ENCODE peak calls at places on chromosomes 7 and 10, in six cellular contexts. One of them, this sample, is unnamed.

GRCh38 chr7:16548428-16548827 is 21.8 kb downstream of the LRRC72 start:
- DNase-seq in CD4-positive, CD25-positive, alpha-beta regulatory T cell: no peak
- DNase-seq in activated CD4-positive, alpha-beta T cell treated with anti-CD3 and anti-CD28 coated beads, Interleukin-2, amount 10 ng/mL, durations not matched to agents 24 days and 14 days: no peak
- DNase-seq in RWPE1: no peak
- DNase-seq in LHCN-M2: no peak
- DNase-seq in A549: no peak
- DNase-seq in this sample: no peak

GRCh38 chr10:48470115-48470892 is 134.6 kb downstream of the ARHGAP22 start:
- DNase-seq in CD4-positive, CD25-positive, alpha-beta regulatory T cell: no peak
- DNase-seq in activated CD4-positive, alpha-beta T cell treated with anti-CD3 and anti-CD28 coated beads, Interleukin-2, amount 10 ng/mL, durations not matched to agents 24 days and 14 days: no peak
- DNase-seq in RWPE1: no peak
- DNase-seq in LHCN-M2: no peak
- DNase-seq in A549: no peak
- DNase-seq in this sample: no peak

GRCh38 chr10:131921191-131921590 is 20.4 kb downstream of the PPP2R2D start:
- DNase-seq in CD4-positive, CD25-positive, alpha-beta regulatory T cell: no peak
- DNase-seq in activated CD4-positive, alpha-beta T cell treated with anti-CD3 and anti-CD28 coated beads, Interleukin-2, amount 10 ng/mL, durations not matched to agents 24 days and 14 days: no peak
- DNase-seq in RWPE1: no peak
- DNase-seq in LHCN-M2: no peak
- DNase-seq in A549: no peak
- DNase-seq in this sample: no peak

GRCh38 chr7:98539865-98540264 is 77.2 kb upstream of the NPTX2 start:
- DNase-seq in CD4-positive, CD25-positive, alpha-beta regulatory T cell: no peak
- DNase-seq in activated CD4-positive, alpha-beta T cell treated with anti-CD3 and anti-CD28 coated beads, Interleukin-2, amount 10 ng/mL, durations not matched to agents 24 days and 14 days: no peak
- DNase-seq in RWPE1: no peak
- DNase-seq in LHCN-M2: no peak
- DNase-seq in A549: no peak
- DNase-seq in this sample: no peak

GRCh38 chr10:70111496-70111895 is 21.1 kb downstream of the AIFM2 start:
- DNase-seq in CD4-positive, CD25-positive, alpha-beta regulatory T cell: no peak
- DNase-seq in activated CD4-positive, alpha-beta T cell treated with anti-CD3 and anti-CD28 coated beads, Interleukin-2, amount 10 ng/mL, durations not matched to agents 24 days and 14 days: no peak
- DNase-seq in RWPE1: no peak
- DNase-seq in LHCN-M2: no peak
- DNase-seq in A549: no peak
- DNase-seq in this sample: no peak

GRCh38 chr10:129784891-129785290 is 179.2 kb downstream of the EBF3 start:
- DNase-seq in CD4-positive, CD25-positive, alpha-beta regulatory T cell: no peak
- DNase-seq in activated CD4-positive, alpha-beta T cell treated with anti-CD3 and anti-CD28 coated beads, Interleukin-2, amount 10 ng/mL, durations not matched to agents 24 days and 14 days: no peak
- DNase-seq in RWPE1: no peak
- DNase-seq in LHCN-M2: no peak
- DNase-seq in A549: no peak
- DNase-seq in this sample: no peak

GRCh38 chr7:37705976-37706375 is 22.4 kb downstream of the GPR141 start:
- DNase-seq in CD4-positive, CD25-positive, alpha-beta regulatory T cell: no peak
- DNase-seq in activated CD4-positive, alpha-beta T cell treated with anti-CD3 and anti-CD28 coated beads, Interleukin-2, amount 10 ng/mL, durations not matched to agents 24 days and 14 days: no peak
- DNase-seq in RWPE1: no peak
- DNase-seq in LHCN-M2: no peak
- DNase-seq in A549: no peak
- DNase-seq in this sample: no peak

GRCh38 chr7:138945806-138946205 is 35.4 kb downstream of the KIAA1549 start:
- DNase-seq in CD4-positive, CD25-positive, alpha-beta regulatory T cell: no peak
- DNase-seq in activated CD4-positive, alpha-beta T cell treated with anti-CD3 and anti-CD28 coated beads, Interleukin-2, amount 10 ng/mL, durations not matched to agents 24 days and 14 days: no peak
- DNase-seq in RWPE1: no peak
- DNase-seq in LHCN-M2: no peak
- DNase-seq in A549: no peak
- DNase-seq in this sample: no peak

GRCh38 chr7:96789914-96790313 is 80.3 kb upstream of the SEM1 start:
- DNase-seq in CD4-positive, CD25-positive, alpha-beta regulatory T cell: no peak
- DNase-seq in activated CD4-positive, alpha-beta T cell treated with anti-CD3 and anti-CD28 coated beads, Interleukin-2, amount 10 ng/mL, durations not matched to agents 24 days and 14 days: no peak
- DNase-seq in RWPE1: no peak
- DNase-seq in LHCN-M2: no peak
- DNase-seq in A549: no peak
- DNase-seq in this sample: no peak

GRCh38 chr10:17021661-17022060 is 108.0 kb downstream of the CUBN start:
- DNase-seq in CD4-positive, CD25-positive, alpha-beta regulatory T cell: no peak
- DNase-seq in activated CD4-positive, alpha-beta T cell treated with anti-CD3 and anti-CD28 coated beads, Interleukin-2, amount 10 ng/mL, durations not matched to agents 24 days and 14 days: peak
- DNase-seq in RWPE1: no peak
- DNase-seq in LHCN-M2: no peak
- DNase-seq in A549: no peak
- DNase-seq in this sample: no peak

GRCh38 chr7:51649-52048 is 140.7 kb upstream of the FAM20C start:
- DNase-seq in CD4-positive, CD25-positive, alpha-beta regulatory T cell: no peak
- DNase-seq in activated CD4-positive, alpha-beta T cell treated with anti-CD3 and anti-CD28 coated beads, Interleukin-2, amount 10 ng/mL, durations not matched to agents 24 days and 14 days: no peak
- DNase-seq in RWPE1: no peak
- DNase-seq in LHCN-M2: no peak
- DNase-seq in A549: no peak
- DNase-seq in this sample: no peak

GRCh38 chr10:22684707-22685106 is 29.7 kb downstream of the PIP4K2A start:
- DNase-seq in CD4-positive, CD25-positive, alpha-beta regulatory T cell: no peak
- DNase-seq in activated CD4-positive, alpha-beta T cell treated with anti-CD3 and anti-CD28 coated beads, Interleukin-2, amount 10 ng/mL, durations not matched to agents 24 days and 14 days: no peak
- DNase-seq in RWPE1: no peak
- DNase-seq in LHCN-M2: peak
- DNase-seq in A549: no peak
- DNase-seq in this sample: no peak

GRCh38 chr10:75449320-75450061 is 18.1 kb downstream of the LRMDA start:
- DNase-seq in CD4-positive, CD25-positive, alpha-beta regulatory T cell: no peak
- DNase-seq in activated CD4-positive, alpha-beta T cell treated with anti-CD3 and anti-CD28 coated beads, Interleukin-2, amount 10 ng/mL, durations not matched to agents 24 days and 14 days: no peak
- DNase-seq in RWPE1: no peak
- DNase-seq in LHCN-M2: no peak
- DNase-seq in A549: no peak
- DNase-seq in this sample: no peak

GRCh38 chr10:132532784-132533560 is 4.6 kb upstream of the INPP5A start:
- DNase-seq in CD4-positive, CD25-positive, alpha-beta regulatory T cell: no peak
- DNase-seq in activated CD4-positive, alpha-beta T cell treated with anti-CD3 and anti-CD28 coated beads, Interleukin-2, amount 10 ng/mL, durations not matched to agents 24 days and 14 days: no peak
- DNase-seq in RWPE1: peak
- DNase-seq in LHCN-M2: peak
- DNase-seq in A549: peak
- DNase-seq in this sample: no peak

GRCh38 chr7:145106001-145106400 is 270.1 kb upstream of the TPK1 start:
- DNase-seq in CD4-positive, CD25-positive, alpha-beta regulatory T cell: no peak
- DNase-seq in activated CD4-positive, alpha-beta T cell treated with anti-CD3 and anti-CD28 coated beads, Interleukin-2, amount 10 ng/mL, durations not matched to agents 24 days and 14 days: no peak
- DNase-seq in RWPE1: no peak
- DNase-seq in LHCN-M2: no peak
- DNase-seq in A549: no peak
- DNase-seq in this sample: no peak

GRCh38 chr10:87510025-87510424 is 5.3 kb downstream of the MINPP1 start:
- DNase-seq in CD4-positive, CD25-positive, alpha-beta regulatory T cell: no peak
- DNase-seq in activated CD4-positive, alpha-beta T cell treated with anti-CD3 and anti-CD28 coated beads, Interleukin-2, amount 10 ng/mL, durations not matched to agents 24 days and 14 days: no peak
- DNase-seq in RWPE1: no peak
- DNase-seq in LHCN-M2: no peak
- DNase-seq in A549: no peak
- DNase-seq in this sample: no peak

GRCh38 chr7:46955526-46955925 is 626.4 kb downstream of the TNS3 start:
- DNase-seq in CD4-positive, CD25-positive, alpha-beta regulatory T cell: no peak
- DNase-seq in activated CD4-positive, alpha-beta T cell treated with anti-CD3 and anti-CD28 coated beads, Interleukin-2, amount 10 ng/mL, durations not matched to agents 24 days and 14 days: no peak
- DNase-seq in RWPE1: no peak
- DNase-seq in LHCN-M2: no peak
- DNase-seq in A549: no peak
- DNase-seq in this sample: no peak

GRCh38 chr10:102752934-102753664 is 9.4 kb downstream of the WBP1L start:
- DNase-seq in CD4-positive, CD25-positive, alpha-beta regulatory T cell: peak
- DNase-seq in activated CD4-positive, alpha-beta T cell treated with anti-CD3 and anti-CD28 coated beads, Interleukin-2, amount 10 ng/mL, durations not matched to agents 24 days and 14 days: peak
- DNase-seq in RWPE1: no peak
- DNase-seq in LHCN-M2: peak
- DNase-seq in A549: peak
- DNase-seq in this sample: no peak

GRCh38 chr10:128078136-128078969 is 47.9 kb downstream of the MKI67 start:
- DNase-seq in CD4-positive, CD25-positive, alpha-beta regulatory T cell: peak
- DNase-seq in activated CD4-positive, alpha-beta T cell treated with anti-CD3 and anti-CD28 coated beads, Interleukin-2, amount 10 ng/mL, durations not matched to agents 24 days and 14 days: peak
- DNase-seq in RWPE1: peak
- DNase-seq in LHCN-M2: peak
- DNase-seq in A549: peak
- DNase-seq in this sample: peak

This sample was measured in GM12891.